ENCODE peak calls at places on chromosomes 5 and 9, in nine cellular contexts. A is IMR-90, M is endothelial cell of umbilical vein, Z is heart left ventricle, S is ovary, K is K562, X is sigmoid colon, W is gastrocnemius medialis, R is stomach. O is an unnamed sample.

GRCh38 chr5:154534457-154535050 is 56.5 kb upstream of the HAND1 start:
- DNase-seq in A (no peak), X (no peak), W (no peak), R (no peak), S (no peak), Z (no peak), K (no peak), M (no peak), O (no peak)

GRCh38 chr5:66246621-66247020 is 102.5 kb downstream of the SREK1 start:
- DNase-seq in M (no peak), S (no peak), X (no peak), A (peak), R (no peak), Z (no peak), W (no peak), K (no peak), O (no peak)

GRCh38 chr5:402615-403359 is 40.2 kb upstream of the EXOC3 start:
- DNase-seq in W (no peak), X (peak), M (no peak), Z (no peak), S (no peak), R (no peak), A (peak), K (no peak), O (no peak)

GRCh38 chr5:133398646-133399081 is 213.7 kb downstream of the FSTL4 start:
- DNase-seq in W (no peak), R (no peak), M (no peak), S (no peak), Z (no peak), X (no peak), K (no peak), A (no peak), O (no peak)

GRCh38 chr5:87302061-87302460 is 34.4 kb downstream of the RASA1 start:
- DNase-seq in X (no peak), R (no peak), A (peak), K (no peak), W (no peak), S (no peak), Z (no peak), M (no peak), O (no peak)

GRCh38 chr9:98391884-98392283 is 136.4 kb upstream of the TBC1D2 start:
- DNase-seq in M (peak), X (no peak), W (no peak), R (no peak), Z (no peak), K (no peak), S (no peak), A (no peak), O (no peak)

GRCh38 chr9:126907058-126907457 is 7.5 kb upstream of the RALGPS1 start:
- DNase-seq in W (no peak), A (no peak), X (no peak), M (no peak), S (no peak), Z (no peak), R (no peak), K (no peak), O (no peak)

GRCh38 chr5:13316191-13316590 is 628.3 kb downstream of the DNAH5 start:
- DNase-seq in A (no peak), Z (no peak), M (no peak), S (no peak), X (no peak), R (no peak), K (no peak), W (no peak), O (no peak)

GRCh38 chr9:93467062-93467416 is 13.7 kb upstream of the FAM120AOS start:
- DNase-seq in Z (no peak), K (peak), X (no peak), W (no peak), M (no peak), R (no peak), A (no peak), S (no peak), O (no peak)

GRCh38 chr5:179316111-179316551 is 29.1 kb downstream of the ADAMTS2 start:
- DNase-seq in R (no peak), M (no peak), Z (peak), K (no peak), A (no peak), X (peak), W (no peak), S (no peak), O (no peak)

GRCh38 chr5:140111043-140111858 is 2.7 kb upstream of the PURA start:
- DNase-seq in X (no peak), S (no peak), R (no peak), Z (no peak), A (no peak), K (peak), W (no peak), M (no peak), O (no peak)

GRCh38 chr9:116087751-116088194 is 65.8 kb upstream of the PAPPA start:
- DNase-seq in Z (no peak), X (no peak), A (peak), W (no peak), S (no peak), R (no peak), K (no peak), M (no peak), O (no peak)

GRCh38 chr5:67234671-67235176 is 38.1 kb upstream of the CD180 start:
- DNase-seq in K (no peak), X (no peak), W (no peak), M (peak), S (peak), Z (no peak), A (peak), R (no peak), O (peak)

GRCh38 chr5:143213851-143214363 is 189.6 kb downstream of the NR3C1 start:
- DNase-seq in W (no peak), K (peak), M (peak), Z (no peak), A (peak), S (no peak), X (no peak), R (no peak), O (no peak)

GRCh38 chr9:68426755-68427154 is 70.3 kb downstream of the PGM5 start:
- DNase-seq in Z (no peak), X (no peak), K (no peak), W (no peak), A (no peak), M (no peak), S (no peak), R (no peak), O (peak)

GRCh38 chr9:972512-973294 is 3.8 kb upstream of the DMRT3 start:
- DNase-seq in Z (no peak), S (no peak), W (no peak), K (no peak), A (no peak), M (no peak), R (no peak), X (no peak), O (no peak)

GRCh38 chr5:168088415-168089165 is 202.9 kb upstream of the WWC1 start:
- DNase-seq in A (no peak), R (no peak), K (no peak), S (no peak), Z (no peak), W (no peak), M (no peak), X (no peak), O (no peak)

GRCh38 chr9:26954050-26954508 is 2.1 kb upstream of the IFT74 start:
- DNase-seq in K (no peak), X (no peak), Z (no peak), S (no peak), R (no peak), A (peak), M (no peak), W (no peak), O (no peak)

GRCh38 chr5:28703651-28704260 is 1665.4 kb upstream of the CDH9 start:
- DNase-seq in K (no peak), R (no peak), A (no peak), W (no peak), Z (no peak), S (no peak), M (no peak), X (no peak), O (no peak)

GRCh38 chr5:61322738-61323429 is 9.2 kb upstream of the ZSWIM6 start:
- DNase-seq in M (peak), K (no peak), X (no peak), A (peak), W (peak), Z (no peak), S (no peak), R (peak), O (no peak)
- H3K27ac ChIP-seq in M (peak), K (no peak), X (no peak), A (peak), W (no peak), Z (no peak), S (no peak), R (peak), O (peak)

GRCh38 chr9:19160085-19160484 is 32.8 kb upstream of the PLIN2 start:
- DNase-seq in S (no peak), R (no peak), M (no peak), X (no peak), Z (no peak), W (no peak), A (no peak), K (no peak), O (no peak)

GRCh38 chr9:19162026-19162366 is 34.7 kb upstream of the PLIN2 start:
- DNase-seq in M (no peak), Z (no peak), S (no peak), A (no peak), R (no peak), W (no peak), K (no peak), X (no peak), O (no peak)

GRCh38 chr9:19156805-19157204 is 29.5 kb upstream of the PLIN2 start:
- DNase-seq in S (no peak), W (no peak), K (no peak), X (peak), Z (peak), M (no peak), R (no peak), A (no peak), O (peak)

GRCh38 chr9:19162956-19163355 is 35.7 kb upstream of the PLIN2 start:
- DNase-seq in S (no peak), W (peak), Z (peak), K (no peak), R (no peak), M (no peak), X (peak), A (no peak), O (no peak)

DNA sequence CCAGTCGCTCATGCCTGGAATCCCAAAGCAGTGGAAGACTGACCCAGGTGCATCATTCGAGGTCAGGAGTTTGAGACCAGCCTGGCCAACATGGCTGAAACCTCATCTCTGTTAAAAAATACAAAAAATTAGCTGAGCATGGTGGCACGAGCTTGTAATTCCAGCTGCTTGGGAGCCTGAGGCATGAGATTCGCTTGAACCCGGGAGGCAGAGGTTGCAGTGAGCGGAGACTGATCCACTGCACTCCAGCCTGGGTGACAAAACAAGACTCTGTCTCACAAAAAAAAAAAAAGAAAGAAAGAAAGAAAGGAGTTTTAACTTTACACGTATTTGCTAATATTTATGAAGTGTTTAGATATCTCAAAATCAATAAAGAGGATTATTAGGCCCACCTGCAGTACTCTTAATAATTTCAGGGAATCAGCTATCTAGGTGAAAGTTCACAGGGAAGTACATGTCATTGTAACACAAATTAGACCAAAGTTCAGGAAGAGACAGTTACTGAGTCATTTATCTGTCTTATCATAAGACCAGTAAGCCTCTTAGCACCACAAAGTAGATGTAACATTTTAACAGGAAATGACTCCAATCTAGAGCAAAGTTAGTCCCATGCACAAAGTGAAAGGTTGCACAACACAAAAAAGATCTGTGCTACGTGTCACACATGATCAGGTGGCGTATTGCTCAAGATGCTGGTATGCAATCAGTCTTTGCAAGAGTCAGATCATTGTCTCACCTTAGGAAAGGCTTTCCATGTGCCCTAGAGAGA is 34.1 kb upstream of the PLIN2 start:
- DNase-seq in S (peak), K (peak), R (peak), W (peak), M (peak), Z (peak), A (peak), X (peak), O (peak)
- TF ChIP-seq POLR2A in S (no peak), K (no peak), R (no peak), W (no peak), M (no peak), Z (no peak), A (no peak), X (no peak), O (peak)

GRCh38 chr9:77793909-77794308 is 145.8 kb upstream of the GNA14 start:
- DNase-seq in A (peak), R (no peak), S (no peak), K (no peak), Z (no peak), M (peak), X (no peak), W (no peak), O (no peak)
- TF ChIP-seq CTCF in A (peak), R (peak), S (no peak), K (no peak), Z (peak), M (no peak), X (no peak), W (peak), O (peak)

GRCh38 chr5:91754990-91755389 is 371.9 kb upstream of the ARRDC3 start:
- DNase-seq in R (no peak), W (no peak), Z (no peak), K (no peak), M (no peak), X (no peak), A (no peak), S (no peak), O (no peak)
- H3K27ac ChIP-seq in R (no peak), W (no peak), Z (no peak), K (no peak), M (no peak), X (no peak), A (no peak), S (no peak), O (no peak)

O was measured in adrenal gland.